ENCODE peak calls at places on chromosomes 11 and 22, in seven cellular contexts. U, D, B, C, I, R and M are unnamed samples. For H3K36me3, the result is how much of the 10 kb centered on the place peaks cover.

GRCh38 chr11:19651654-19652053 is 61.0 kb upstream of the NAV2 start:
- DNase-seq in U (no peak), D (no peak), B (no peak), C (no peak), I (no peak), R (no peak), M (no peak)

GRCh38 chr22:49404020-49404419 is 423.7 kb downstream of the BRD1 start:
- DNase-seq in U (no peak), D (no peak), B (peak), C (no peak), I (peak), R (no peak), M (peak)

GRCh38 chr11:119727523-119728081 is 1.4 kb downstream of the NECTIN1 start:
- DNase-seq in U (peak), D (no peak), B (peak), C (peak), I (no peak), R (no peak), M (no peak)

GRCh38 chr11:102254047-102254446 is 63.2 kb upstream of the BIRC3 start:
- DNase-seq in U (no peak), D (no peak), B (no peak), C (no peak), I (no peak), R (no peak), M (no peak)

GRCh38 chr22:32410459-32410858 is 1.6 kb downstream of the RTCB start:
- DNase-seq in U (no peak), D (no peak), B (no peak), C (no peak), I (no peak), R (peak), M (no peak)

GRCh38 chr22:19806213-19807160 is 45.9 kb downstream of the TBX1 start:
- DNase-seq in U (peak), D (peak), B (peak), C (peak), I (peak), R (no peak), M (peak)

GRCh38 chr11:126742582-126742981 is 258.0 kb downstream of the KIRREL3 start:
- DNase-seq in U (no peak), D (no peak), B (no peak), C (no peak), I (no peak), R (no peak), M (no peak)

GRCh38 chr11:2197771-2198520 is 26.3 kb upstream of the TH start:
- DNase-seq in U (no peak), D (no peak), B (no peak), C (no peak), I (no peak), R (no peak), M (no peak)

GRCh38 chr22:30265851-30266444 is 703 bp downstream of the OSM start:
- DNase-seq in U (peak), D (no peak), B (peak), C (no peak), I (peak), R (no peak), M (no peak)

GRCh38 chr11:73268671-73269271 is 3.4 kb upstream of the P2RY6 start:
- DNase-seq in U (no peak), D (no peak), B (peak), C (no peak), I (peak), R (no peak), M (peak)

GRCh38 chr11:123357990-123358827 is 71.9 kb upstream of the GRAMD1B start:
- DNase-seq in U (peak), D (no peak), B (no peak), C (no peak), I (no peak), R (no peak), M (no peak)

GRCh38 chr22:25114369-25115362 is 85.0 kb upstream of the CRYBB3 start:
- DNase-seq in U (no peak), D (no peak), B (no peak), C (no peak), I (no peak), R (peak), M (no peak)

GRCh38 chr11:2213890-2214526 is 42.4 kb upstream of the TH start:
- DNase-seq in U (no peak), D (no peak), B (no peak), C (peak), I (peak), R (no peak), M (no peak)

GRCh38 chr22:39917091-39917703 is 16.3 kb downstream of the GRAP2 start:
- DNase-seq in U (no peak), D (no peak), B (no peak), C (no peak), I (no peak), R (no peak), M (no peak)

GRCh38 chr11:128804481-128804880 is 62.6 kb downstream of the KCNJ1 start:
- DNase-seq in U (no peak), D (no peak), B (no peak), C (no peak), I (no peak), R (no peak), M (no peak)

GRCh38 chr22:50597097-50597496 is 3.5 kb upstream of the MAPK8IP2 start:
- DNase-seq in U (no peak), D (no peak), B (no peak), C (no peak), I (no peak), R (no peak), M (peak)

GRCh38 chr11:120066738-120067303 is 71.1 kb downstream of the TRIM29 start:
- DNase-seq in U (no peak), D (no peak), B (no peak), C (no peak), I (no peak), R (no peak), M (peak)

GRCh38 chr11:11992257-11992690 is 16.2 kb downstream of the DKK3 start:
- DNase-seq in U (no peak), D (no peak), B (peak), C (no peak), I (no peak), R (peak), M (no peak)

GRCh38 chr11:117597083-117597482 is 199.9 kb downstream of the DSCAML1 start:
- DNase-seq in U (peak), D (no peak), B (no peak), C (peak), I (peak), R (peak), M (no peak)

GRCh38 chr11:65014146-65014960 is at the start of gene ARL2:
- DNase-seq in U (no peak), D (no peak), B (peak), C (no peak), I (no peak), R (peak), M (peak)

GRCh38 chr22:33389927-33390326 is 331.7 kb upstream of the SYN3 start:
- DNase-seq in U (no peak), D (no peak), B (no peak), C (no peak), I (no peak), R (no peak), M (no peak)

GRCh38 chr11:119355091-119355843 is 8.8 kb upstream of the MFRP start:
- DNase-seq in U (no peak), D (no peak), B (no peak), C (no peak), I (no peak), R (no peak), M (peak)

GRCh38 chr11:125079151-125079877 is 16.2 kb downstream of the SLC37A2 start:
- DNase-seq in U (no peak), D (no peak), B (no peak), C (peak), I (no peak), R (no peak), M (no peak)

GRCh38 chr22:33372875-33373274 is 314.7 kb upstream of the SYN3 start:
- DNase-seq in U (no peak), D (no peak), B (no peak), C (no peak), I (no peak), R (no peak), M (no peak)

GRCh38 chr11:128694618-128695481 is 978 bp downstream of the FLI1 start:
- DNase-seq in U (no peak), D (no peak), B (no peak), C (no peak), I (peak), R (no peak), M (no peak)

GRCh38 chr22:40101417-40102101 is 76.2 kb upstream of the TNRC6B start:
- DNase-seq in U (no peak), D (no peak), B (no peak), C (no peak), I (no peak), R (no peak), M (no peak)

GRCh38 chr11:109421981-109422590 is at the start of gene C11orf87:
- DNase-seq in U (no peak), D (no peak), B (no peak), C (no peak), I (no peak), R (no peak), M (no peak)

GRCh38 chr11:74090701-74091100 is 80.1 kb downstream of the C2CD3 start:
- DNase-seq in U (no peak), D (no peak), B (no peak), C (no peak), I (no peak), R (peak), M (no peak)

GRCh38 chr11:24234822-24235508 is 261.9 kb upstream of the LUZP2 start:
- DNase-seq in U (peak), D (no peak), B (peak), C (no peak), I (no peak), R (no peak), M (no peak)

GRCh38 chr22:35021166-35021565 is 44.8 kb upstream of the ISX start:
- DNase-seq in U (peak), D (no peak), B (no peak), C (no peak), I (no peak), R (no peak), M (peak)

GRCh38 chr22:36257948-36258674 is 5.2 kb downstream of the APOL1 start:
- DNase-seq in U (no peak), D (no peak), B (no peak), C (no peak), I (no peak), R (no peak), M (peak)

GRCh38 chr22:41563051-41563711 is 2.4 kb downstream of the CSDC2 start:
- DNase-seq in U (no peak), D (no peak), B (no peak), C (peak), I (no peak), R (peak), M (no peak)

GRCh38 chr11:10651579-10652361 is 41.8 kb downstream of the IRAG1 start:
- DNase-seq in U (no peak), D (no peak), B (no peak), C (no peak), I (peak), R (no peak), M (peak)

GRCh38 chr11:41879186-41879738 is 419.8 kb upstream of the LRRC4C start:
- DNase-seq in U (no peak), D (no peak), B (no peak), C (no peak), I (no peak), R (no peak), M (no peak)
- H3K27ac ChIP-seq in U (no peak), D (no peak), B (no peak), C (no peak), I (no peak), R (no peak), M (no peak)

GRCh38 chr11:60377737-60378136 is 595 bp upstream of the MS4A7 start:
- DNase-seq in U (peak), D (peak), B (no peak), C (no peak), I (peak), R (no peak), M (no peak)
- TF ChIP-seq EP300 in U (no peak), D (peak), B (no peak), C (no peak), I (no peak), R (no peak), M (no peak)

GRCh38 chr22:38718414-38718813 is 12.7 kb downstream of the GTPBP1 start:
- DNase-seq in U (peak), D (no peak), B (peak), C (peak), I (peak), R (peak), M (peak)
- H3K36me3 ChIP-seq in U (under half), D (under half), B (half or more), C (under half), I (under half), R (under half), M (half or more)

GRCh38 chr11:113644605-113645004 is 61.5 kb downstream of the TMPRSS5 start:
- DNase-seq in U (no peak), D (no peak), B (no peak), C (no peak), I (no peak), R (no peak), M (no peak)
- H3K27ac ChIP-seq in U (no peak), D (no peak), B (no peak), C (no peak), I (no peak), R (no peak), M (no peak)

DNA sequence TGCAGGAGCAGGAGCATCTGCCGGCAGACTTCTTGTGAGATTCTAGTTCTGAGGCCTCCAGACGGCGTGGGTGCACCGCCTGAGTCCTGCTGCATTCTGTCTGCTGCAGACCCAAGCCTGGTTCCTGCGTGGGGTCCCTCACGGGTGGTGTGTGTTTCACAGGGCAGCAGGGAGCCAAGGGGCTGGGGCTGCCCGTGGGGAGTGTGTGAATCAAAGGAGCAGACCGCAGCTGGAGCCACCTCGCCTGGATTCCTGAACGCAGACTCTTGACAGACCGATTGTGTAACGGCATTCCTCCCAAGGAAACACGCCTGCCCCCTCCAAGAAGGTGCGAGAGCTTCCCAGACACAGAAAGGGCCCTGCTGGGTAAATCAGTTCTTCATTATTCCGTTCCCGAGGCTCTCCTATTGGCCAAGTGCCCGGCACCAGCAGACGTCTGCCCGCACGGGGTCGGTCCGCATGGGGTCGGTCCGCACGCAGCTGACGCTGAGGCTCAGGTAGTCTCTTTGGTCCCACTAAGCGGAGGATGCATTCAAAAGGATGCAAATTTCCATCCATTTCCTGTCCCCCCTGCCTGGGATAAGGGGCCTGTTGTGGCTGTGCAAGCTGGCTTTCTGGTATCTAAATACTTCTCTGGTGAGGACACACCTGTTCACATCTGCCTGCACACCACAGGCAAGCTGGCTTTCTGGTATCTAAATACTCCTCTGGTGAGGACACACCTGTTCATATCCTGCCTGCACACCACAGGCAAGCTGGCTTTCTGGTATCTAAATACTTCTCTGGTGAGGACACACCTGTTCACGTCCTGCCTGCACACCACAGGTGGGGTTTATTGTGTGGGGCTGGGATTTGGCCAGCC is 44.1 kb upstream of the MYEOV start:
- DNase-seq in U (no peak), D (no peak), B (no peak), C (peak), I (peak), R (no peak), M (peak)
- TF ChIP-seq EP300 in U (no peak), D (no peak), B (no peak), C (no peak), I (no peak), R (no peak), M (no peak)

DNA sequence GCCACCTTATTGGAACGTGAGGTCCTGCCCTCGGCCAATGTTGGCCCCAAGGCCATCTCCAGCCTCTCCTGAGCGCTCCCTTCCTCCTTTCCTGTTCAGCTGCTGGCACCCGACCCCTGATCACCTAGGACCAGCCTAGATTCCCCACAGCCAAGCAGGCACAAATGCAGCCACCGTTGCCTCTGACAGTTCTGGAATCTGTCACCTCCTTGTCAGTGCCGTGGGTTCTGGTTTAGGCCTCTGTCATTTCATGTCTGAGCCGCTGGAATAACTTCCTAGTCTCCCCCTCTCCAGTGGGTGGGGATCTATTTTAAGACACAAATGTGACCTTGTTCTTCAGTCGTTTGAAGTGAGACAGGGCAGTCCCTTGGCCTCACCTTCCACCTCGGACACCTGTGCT is 29.7 kb downstream of the FADS3 start:
- DNase-seq in U (no peak), D (no peak), B (no peak), C (no peak), I (no peak), R (no peak), M (no peak)
- H3K36me3 ChIP-seq in U (under half), D (under half), B (half or more), C (under half), I (under half), R (under half), M (under half)

GRCh38 chr11:67395555-67396257 is 3.9 kb downstream of the RAD9A start:
- DNase-seq in U (no peak), D (no peak), B (no peak), C (no peak), I (no peak), R (no peak), M (no peak)
- H3K27ac ChIP-seq in U (no peak), D (no peak), B (no peak), C (no peak), I (no peak), R (no peak), M (no peak)